ENCODE peak calls at places on chromosomes 3 and 15, in six cellular contexts. V, P, Z, X, Y and U are unnamed samples.

GRCh38 chr3:38325256-38325655 is 21.3 kb upstream of the XYLB start:
- DNase-seq in V (no peak), P (no peak), Z (no peak), X (no peak), Y (no peak), U (no peak)

GRCh38 chr3:43621406-43621973 is 321 bp downstream of the ANO10 start:
- DNase-seq in V (no peak), P (no peak), Z (no peak), X (no peak), Y (peak), U (no peak)

GRCh38 chr3:8494332-8494731 is 7.3 kb upstream of the LMCD1 start:
- DNase-seq in V (no peak), P (no peak), Z (no peak), X (no peak), Y (no peak), U (no peak)

GRCh38 chr15:67188551-67189218 is 65.8 kb downstream of the AAGAB start:
- DNase-seq in V (peak), P (peak), Z (no peak), X (no peak), Y (no peak), U (no peak)

GRCh38 chr3:61562810-61563613 is 1.6 kb downstream of the PTPRG start:
- DNase-seq in V (peak), P (peak), Z (peak), X (no peak), Y (no peak), U (peak)

GRCh38 chr3:28326458-28326926 is 22.0 kb upstream of the ZCWPW2 start:
- DNase-seq in V (peak), P (no peak), Z (no peak), X (peak), Y (no peak), U (no peak)

GRCh38 chr3:172375206-172375850 is 72.9 kb downstream of the GHSR start:
- DNase-seq in V (no peak), P (no peak), Z (no peak), X (no peak), Y (no peak), U (no peak)

GRCh38 chr15:100958326-100959065 is 39.3 kb downstream of the LRRK1 start:
- DNase-seq in V (peak), P (peak), Z (no peak), X (no peak), Y (no peak), U (no peak)

GRCh38 chr3:189324538-189325138 is 152.9 kb downstream of the TPRG1 start:
- DNase-seq in V (peak), P (peak), Z (peak), X (peak), Y (peak), U (peak)

GRCh38 chr3:111989061-111989678 is 9.6 kb upstream of the TAGLN3 start:
- DNase-seq in V (peak), P (peak), Z (peak), X (no peak), Y (peak), U (peak)